ENCODE peak calls at places on chromosomes 16 and 17, in ten cellular contexts. K is H9; N is heart left ventricle; J is naive thymus-derived CD4-positive, alpha-beta T cell; V is uterus; X is CD4-positive, CD25-positive, alpha-beta regulatory T cell; B is PC-3; H is NT2/D1; D is neural progenitor cell; L is fibroblast of lung. W is an unnamed sample.

GRCh38 chr16:16890964-16891363 is 512.0 kb downstream of the NPIPA7 start:
- DNase-seq in K (no peak), H (no peak), D (no peak), B (no peak), V (no peak), J (no peak), N (no peak), X (no peak), L (no peak), W (no peak)

GRCh38 chr17:37671813-37672544 is 28.7 kb upstream of the DDX52 start:
- DNase-seq in L (peak; percentile 91), J (no peak), V (no peak), X (no peak), N (no peak), B (peak; percentile 85), H (no peak), D (no peak), K (no peak), W (no peak)

GRCh38 chr17:72502111-72502939 is 381.5 kb downstream of the SOX9 start:
- DNase-seq in B (no peak), H (no peak), K (no peak), N (no peak), L (peak; percentile 84), V (no peak), D (peak; percentile 7), X (no peak), J (no peak), W (no peak)

GRCh38 chr17:954431-955164 is 25.0 kb downstream of the NXN start:
- DNase-seq in V (peak; percentile 48), D (no peak), H (no peak), B (no peak), X (no peak), J (no peak), N (no peak), K (peak; percentile 68), L (peak; percentile 93), W (no peak)

GRCh38 chr17:57945999-57946797 is 9.0 kb downstream of the CUEDC1 start:
- DNase-seq in K (no peak), D (no peak), V (no peak), L (peak; percentile 70), B (no peak), J (peak; percentile 18), X (no peak), N (no peak), H (no peak), W (no peak)

GRCh38 chr17:35879748-35880654 is at the start of gene CCL5:
- DNase-seq in K (no peak), V (no peak), L (no peak), J (no peak), B (peak; percentile 7), D (no peak), X (no peak), H (no peak), N (no peak), W (no peak)

GRCh38 chr17:64281962-64282752 is 19.1 kb upstream of the TEX2 start:
- DNase-seq in V (peak; percentile 40), L (peak; percentile 72), N (peak; percentile 42), B (peak; percentile 85), X (no peak), J (peak; percentile 61), K (peak; percentile 59), H (peak; percentile 49), D (peak; percentile 87), W (peak; percentile 56)

GRCh38 chr16:2194852-2195315 is 1.5 kb downstream of the CASKIN1 start:
- DNase-seq in H (peak; percentile 67), B (peak; percentile 64), D (peak; percentile 64), N (no peak), V (no peak), L (peak; percentile 34), J (peak; percentile 59), X (peak; percentile 41), K (peak; percentile 86), W (no peak)

GRCh38 chr16:82855471-82855870 is 228.7 kb downstream of the CDH13 start:
- DNase-seq in B (no peak), H (no peak), L (peak; percentile 45), X (no peak), V (no peak), K (no peak), D (no peak), J (no peak), N (no peak), W (no peak)

GRCh38 chr16:23691483-23692189 is 12.9 kb downstream of the PLK1 start:
- DNase-seq in K (no peak), N (no peak), J (no peak), H (no peak), V (no peak), X (no peak), B (peak; percentile 38), D (no peak), L (peak; percentile 13), W (no peak)

GRCh38 chr17:10192500-10192899 is 5.9 kb downstream of the GAS7 start:
- DNase-seq in N (no peak), J (no peak), D (no peak), B (no peak), X (no peak), V (no peak), L (no peak), H (no peak), K (no peak), W (no peak)

GRCh38 chr17:3890082-3890892 is 2.6 kb downstream of the CAMKK1 start:
- DNase-seq in K (no peak), J (no peak), X (no peak), B (peak; percentile 87), D (no peak), N (peak; percentile 72), H (no peak), V (peak; percentile 88), L (peak; percentile 92), W (peak; percentile 62)

GRCh38 chr17:76033139-76033538 is 6.0 kb upstream of the EVPL start:
- DNase-seq in D (no peak), V (no peak), L (no peak), H (no peak), N (no peak), B (no peak), X (no peak), K (no peak), J (no peak), W (no peak)

DNA sequence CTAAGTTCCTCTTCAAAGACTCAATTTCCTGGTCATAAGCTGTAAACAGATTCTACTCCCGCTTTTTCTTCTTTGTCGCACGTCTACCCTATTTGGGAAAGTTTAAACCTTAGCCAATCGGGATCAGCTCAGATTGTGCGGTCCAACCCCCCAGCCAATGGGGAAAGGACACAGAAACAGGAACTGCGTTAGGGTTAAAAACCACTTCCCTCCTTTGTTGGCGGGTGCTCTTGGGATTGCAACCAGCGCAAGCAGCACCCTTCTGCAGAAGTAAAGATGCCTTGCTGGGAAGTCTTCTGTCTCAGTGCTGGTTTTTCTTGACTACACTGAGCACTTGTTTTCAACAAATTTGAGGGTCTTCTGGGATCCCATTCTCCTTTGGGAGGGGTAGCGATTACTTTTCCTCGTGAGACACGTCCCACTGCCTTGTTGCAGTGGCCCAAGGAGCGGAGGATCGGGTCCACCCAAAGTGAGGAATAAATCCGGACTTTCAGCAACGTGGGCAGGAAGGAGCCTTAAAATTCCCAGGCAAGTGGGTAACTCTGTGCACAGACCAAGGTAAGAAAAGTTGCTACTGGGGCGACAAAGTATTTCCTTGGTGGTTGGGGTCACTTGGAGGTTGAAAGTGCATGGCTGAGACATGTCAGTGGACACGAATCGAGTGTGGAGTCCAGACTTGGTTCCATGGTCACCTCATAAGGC is 1.0 kb upstream of the YPEL3 start:
- DNase-seq in K (peak; percentile 92), N (no peak), X (no peak), D (peak; percentile 91), L (no peak), H (no peak), J (peak; percentile 50), B (no peak), V (no peak), W (no peak)
- H3K9me3 ChIP-seq in K (no peaks in the 10 kb centered on the region), N (no peaks in the 10 kb centered on the region), X (peaks cover 22% of the 10 kb centered on the region), D (no peaks in the 10 kb centered on the region), L (no peaks in the 10 kb centered on the region), H (peaks cover 35% of the 10 kb centered on the region), J (peaks cover 5% of the 10 kb centered on the region), B (peaks cover 5% of the 10 kb centered on the region), V (no peaks in the 10 kb centered on the region), W (no peaks in the 10 kb centered on the region)

GRCh38 chr16:3383045-3383448 is 17.8 kb downstream of the ZSCAN32 start:
- DNase-seq in X (no peak), L (no peak), H (no peak), J (no peak), K (no peak), B (no peak), V (no peak), N (no peak), D (no peak), W (no peak)

GRCh38 chr16:3389663-3390338 is 11.0 kb downstream of the ZSCAN32 start:
- DNase-seq in H (no peak), J (no peak), B (no peak), V (no peak), K (no peak), N (no peak), X (no peak), L (no peak), D (no peak), W (no peak)

DNA sequence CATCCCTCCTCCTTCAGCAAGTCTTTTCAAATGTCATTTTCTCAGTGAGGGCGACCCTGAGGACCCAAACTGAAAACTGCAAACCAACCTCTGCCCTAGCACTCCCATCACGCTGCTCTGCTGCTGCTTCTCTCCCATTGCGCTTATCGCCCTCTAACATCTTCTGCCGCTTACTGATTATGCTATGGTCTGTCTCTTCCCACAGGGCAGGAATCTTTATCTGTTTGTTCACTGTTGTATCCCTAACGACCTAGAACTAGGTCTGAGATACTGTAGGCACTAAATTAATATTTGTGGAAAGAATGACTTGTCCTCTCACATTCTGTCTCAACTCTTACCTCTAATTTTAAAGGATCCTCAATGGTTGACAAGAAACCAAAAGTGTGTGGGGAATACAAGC is 12.5 kb downstream of the ZSCAN32 start:
- DNase-seq in L (no peak), B (no peak), V (no peak), K (no peak), X (no peak), N (no peak), D (no peak), H (no peak), J (no peak), W (no peak)
- H3K9me3 ChIP-seq in L (peaks cover 8% of the 10 kb centered on the region), B (peaks cover 12% of the 10 kb centered on the region), V (no peaks in the 10 kb centered on the region), K (peaks cover 35% of the 10 kb centered on the region), X (peaks cover 83% of the 10 kb centered on the region), N (peaks cover 21% of the 10 kb centered on the region), D (peaks cover 9% of the 10 kb centered on the region), H (peaks cover 41% of the 10 kb centered on the region), J (peaks cover 1% of the 10 kb centered on the region), W (peaks cover 72% of the 10 kb centered on the region)

DNA sequence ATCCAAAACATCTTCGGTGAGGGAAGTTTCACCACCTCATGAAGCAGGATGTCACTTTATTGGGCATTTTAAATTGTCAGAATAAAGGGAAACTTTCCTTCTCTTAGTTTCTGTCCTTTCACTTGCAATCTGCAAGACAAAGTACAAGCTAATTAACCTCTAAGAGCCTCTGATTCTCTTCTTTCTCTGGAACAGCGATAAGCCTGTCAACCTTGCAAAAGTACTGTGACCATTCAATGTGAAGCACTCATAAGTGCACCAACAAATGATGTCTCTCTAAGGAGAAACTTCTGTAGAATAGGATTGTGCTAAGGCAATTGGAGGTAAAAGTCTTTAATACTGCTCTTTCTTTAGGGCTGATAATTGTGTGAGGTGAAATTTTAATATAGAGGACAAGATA is 1622.3 kb downstream of the CDH8 start:
- DNase-seq in H (peak; percentile 16), D (peak; percentile 33), B (no peak), V (no peak), N (no peak), J (no peak), L (no peak), X (no peak), K (no peak), W (no peak)
- H3K9me3 ChIP-seq in H (no peaks in the 10 kb centered on the region), D (no peaks in the 10 kb centered on the region), B (no peaks in the 10 kb centered on the region), V (no peaks in the 10 kb centered on the region), N (no peaks in the 10 kb centered on the region), J (no peaks in the 10 kb centered on the region), L (no peaks in the 10 kb centered on the region), X (peaks cover 25% of the 10 kb centered on the region), K (no peaks in the 10 kb centered on the region), W (no peaks in the 10 kb centered on the region)

GRCh38 chr16:34758835-34759234 is 1299.4 kb downstream of the TP53TG3F start:
- DNase-seq in L (no peak), B (no peak), H (no peak), V (no peak), D (no peak), K (no peak), X (no peak), N (no peak), J (no peak), W (no peak)
- H3K9me3 ChIP-seq in L (no peaks in the 10 kb centered on the region), B (peaks cover 25% of the 10 kb centered on the region), H (peaks cover 92% of the 10 kb centered on the region), V (no peaks in the 10 kb centered on the region), D (peaks cover 78% of the 10 kb centered on the region), K (peaks cover 100% of the 10 kb centered on the region), X (peaks cover 27% of the 10 kb centered on the region), N (no peaks in the 10 kb centered on the region), J (no peaks in the 10 kb centered on the region), W (peaks cover 43% of the 10 kb centered on the region)